ENCODE peak calls at places on chromosomes 3 and 15, in five cellular contexts. I is testis, V is A549, E is HepG2, B is esophagus muscularis mucosa. P is an unnamed sample.

GRCh38 chr3:194224937-194225422 is 89.0 kb downstream of the HES1 start:
- DNase-seq in V (no peak), E (no peak), B (no peak), I (no peak), P (no peak)

GRCh38 chr3:166444336-166444735 is 607.1 kb upstream of the BCHE start:
- DNase-seq in I (peak; percentile 64), B (no peak), V (no peak), E (no peak), P (no peak)

GRCh38 chr15:100333236-100333635 is 8.5 kb downstream of the ADAMTS17 start:
- DNase-seq in B (peak; percentile 80), I (no peak), E (no peak), V (no peak), P (no peak)

GRCh38 chr15:58221591-58222241 is 83.5 kb downstream of the AQP9 start:
- DNase-seq in V (peak; percentile 72), B (no peak), I (peak; percentile 41), E (peak; percentile 27), P (peak; percentile 31)

GRCh38 chr3:80190051-80190450 is 422.3 kb upstream of the ROBO1 start:
- DNase-seq in I (no peak), E (no peak), B (no peak), V (no peak), P (no peak)

GRCh38 chr15:33551860-33552259 is 241.1 kb downstream of the RYR3 start:
- DNase-seq in B (no peak), E (no peak), I (no peak), V (no peak), P (no peak)

GRCh38 chr15:66714543-66714981 is 12.5 kb downstream of the SMAD6 start:
- DNase-seq in V (no peak), B (no peak), E (no peak), I (no peak), P (no peak)

GRCh38 chr3:189076459-189076858 is 95.3 kb upstream of the TPRG1 start:
- DNase-seq in E (no peak), I (no peak), V (no peak), B (no peak), P (no peak)

GRCh38 chr15:60708684-60709083 is 229.7 kb upstream of the ICE2 start:
- DNase-seq in V (no peak), E (no peak), B (no peak), I (no peak), P (no peak)

GRCh38 chr3:42764115-42764514 is 8.9 kb downstream of the CCDC13 start:
- DNase-seq in E (no peak), I (no peak), B (no peak), V (no peak), P (no peak)

GRCh38 chr3:132593241-132593949 is 3.7 kb upstream of the ACKR4 start:
- DNase-seq in I (no peak), B (no peak), V (no peak), E (no peak), P (no peak)

GRCh38 chr3:127791221-127791913 is 30.9 kb downstream of the MGLL start:
- DNase-seq in V (no peak), B (no peak), I (peak; percentile 33), E (no peak), P (no peak)

GRCh38 chr15:70356919-70357318 is 259.2 kb upstream of the TLE3 start:
- DNase-seq in E (no peak), V (no peak), B (no peak), I (no peak), P (no peak)

GRCh38 chr3:162022931-162023330 is 526.3 kb downstream of the OTOL1 start:
- DNase-seq in V (no peak), I (no peak), E (no peak), B (no peak), P (no peak)

GRCh38 chr3:178986456-178986855 is 85.2 kb downstream of the ZMAT3 start:
- DNase-seq in B (no peak), V (no peak), E (no peak), I (no peak), P (no peak)

GRCh38 chr15:39419651-39420050 is 161.2 kb upstream of the THBS1 start:
- DNase-seq in B (no peak), E (peak; percentile 50), V (no peak), I (no peak), P (no peak)

GRCh38 chr3:23203651-23204111 is 554 bp downstream of the UBE2E2 start:
- DNase-seq in E (no peak), V (peak; percentile 14), I (peak; percentile 49), B (no peak), P (peak; percentile 20)

GRCh38 chr15:57356636-57357035 is 19.7 kb upstream of the CGNL1 start:
- DNase-seq in I (no peak), V (no peak), B (no peak), E (peak; percentile 38), P (no peak)

GRCh38 chr3:180296971-180297370 is 260.2 kb upstream of the PEX5L start:
- DNase-seq in I (no peak), E (no peak), B (no peak), V (no peak), P (no peak)

GRCh38 chr3:53255360-53255774 is 455 bp downstream of the TKT start:
- DNase-seq in V (no peak), I (peak; percentile 46), B (no peak), E (no peak), P (no peak)

GRCh38 chr3:141940204-141940776 is 63.8 kb downstream of the ATP1B3 start:
- DNase-seq in B (no peak), I (no peak), V (peak; percentile 47), E (no peak), P (no peak)

GRCh38 chr3:42153039-42153438 is 61.9 kb downstream of the TRAK1 start:
- DNase-seq in V (no peak), B (no peak), I (no peak), E (no peak), P (no peak)

GRCh38 chr3:105006164-105006563 is 360.5 kb upstream of the ALCAM start:
- DNase-seq in B (no peak), E (no peak), V (no peak), I (no peak), P (no peak)

GRCh38 chr3:183818041-183818620 is 7.2 kb downstream of the MAP6D1 start:
- DNase-seq in I (no peak), V (no peak), E (no peak), B (no peak), P (no peak)

GRCh38 chr3:100563652-100564215 is 45.7 kb upstream of the ADGRG7 start:
- DNase-seq in B (no peak), I (no peak), V (no peak), E (no peak), P (no peak)

GRCh38 chr3:102866845-102867244 is 432.0 kb downstream of the ZPLD1 start:
- DNase-seq in B (no peak), I (no peak), V (no peak), E (no peak), P (no peak)

GRCh38 chr3:126389112-126389791 is 5.5 kb upstream of the CFAP100 start:
- DNase-seq in E (peak; percentile 93), B (peak; percentile 98), V (peak; percentile 50), I (peak; percentile 96), P (peak; percentile 79)

GRCh38 chr3:58824285-58824684 is 157.7 kb upstream of the FAM3D start:
- DNase-seq in V (peak; percentile 4), E (peak; percentile 30), B (no peak), I (peak; percentile 76), P (peak; percentile 56)

GRCh38 chr3:30399394-30400181 is 206.8 kb upstream of the TGFBR2 start:
- DNase-seq in I (no peak), V (no peak), E (no peak), B (no peak), P (no peak)

GRCh38 chr3:179542375-179542774 is 20.4 kb upstream of the ACTL6A start:
- DNase-seq in B (no peak), V (no peak), I (no peak), E (no peak), P (no peak)

GRCh38 chr3:71585891-71586809 is 2.6 kb upstream of the FOXP1 start:
- DNase-seq in E (no peak), I (no peak), B (peak; percentile 57), V (no peak), P (peak; percentile 64)

GRCh38 chr3:47162695-47163022 is 1.3 kb downstream of the SETD2 start:
- DNase-seq in V (peak; percentile 12), E (no peak), I (no peak), B (no peak), P (peak; percentile 63)

GRCh38 chr3:47163990-47164848 is at the start of gene SETD2:
- DNase-seq in E (peak; percentile 87), V (peak; percentile 84), B (peak; percentile 98), I (peak; percentile 96), P (peak; percentile 93)

GRCh38 chr3:47159820-47160219 is 4.1 kb downstream of the SETD2 start:
- DNase-seq in I (no peak), E (no peak), V (no peak), B (no peak), P (no peak)

GRCh38 chr3:47161983-47162694 is 1.8 kb downstream of the SETD2 start:
- DNase-seq in B (no peak), E (no peak), V (no peak), I (no peak), P (peak; percentile 69)

GRCh38 chr3:47163023-47163989 is 607 bp downstream of the SETD2 start:
- DNase-seq in E (peak; percentile 71), B (no peak), V (no peak), I (peak; percentile 43), P (peak; percentile 87)
- TF ChIP-seq POLR2A in E (peak; percentile 67), B (no peak), V (no peak), I (no peak), P (no peak)

GRCh38 chr15:84915011-84915958 is 30.8 kb downstream of the SLC28A1 start:
- DNase-seq in E (peak; percentile 84), V (peak; percentile 98), B (no peak), I (peak; percentile 78), P (no peak)
- TF ChIP-seq POLR2A in E (no peak), V (peak; percentile 44), B (no peak), I (no peak), P (no peak)

GRCh38 chr15:75123395-75123794 is 78.3 kb upstream of the C15orf39 start:
- DNase-seq in I (no peak), E (no peak), B (no peak), V (no peak), P (peak; percentile 60)

GRCh38 chr15:75130597-75131268 is 70.9 kb upstream of the C15orf39 start:
- DNase-seq in V (no peak), B (no peak), I (no peak), E (no peak), P (no peak)

GRCh38 chr15:75129788-75130187 is 71.9 kb upstream of the C15orf39 start:
- DNase-seq in E (no peak), V (no peak), I (no peak), B (no peak), P (no peak)

GRCh38 chr15:75125935-75126334 is 75.7 kb upstream of the C15orf39 start:
- DNase-seq in V (no peak), B (no peak), E (no peak), I (no peak), P (no peak)

DNA sequence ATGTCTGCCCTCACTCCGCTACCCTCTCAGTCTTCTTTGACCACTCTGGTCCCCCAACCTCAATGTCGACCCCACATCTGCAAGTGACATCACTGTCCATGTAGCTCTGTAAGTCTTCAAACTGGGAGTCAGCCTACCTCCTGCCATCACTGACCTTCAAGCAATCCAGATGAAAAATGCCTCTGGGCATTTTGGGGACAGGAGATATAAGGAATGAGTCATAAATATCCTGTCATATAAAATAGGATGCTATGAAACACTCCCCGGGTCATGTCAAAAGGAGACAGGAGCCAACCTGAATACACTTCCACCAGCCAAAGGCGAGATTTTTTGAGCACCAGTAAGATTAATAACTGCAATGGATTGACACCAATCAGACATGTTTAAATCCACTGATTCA is 74.5 kb upstream of the C15orf39 start:
- DNase-seq in V (no peak), E (no peak), I (no peak), B (no peak), P (no peak)
- TF ChIP-seq POLR2A in V (no peak), E (no peak), I (no peak), B (no peak), P (no peak)

GRCh38 chr15:77836116-77836798 is 203.5 kb upstream of the LINGO1 start:
- DNase-seq in B (no peak), V (peak; percentile 72), E (no peak), I (no peak), P (peak; percentile 10)
- TF ChIP-seq POLR2A in B (no peak), V (no peak), E (no peak), I (no peak), P (no peak)